ENCODE peak calls at places on chromosomes 11 and 22, in nine cellular contexts. T is naive thymus-derived CD4-positive, alpha-beta T cell; B is Ammon's horn; C is iris pigment epithelial cell; I is T-cell; H is AG08396; D is Peyer's patch; X is NAMALWA; O is effector memory CD4-positive, alpha-beta T cell. W is an unnamed sample.

GRCh38 chr11:134586726-134587125 is 174.7 kb upstream of the B3GAT1 start:
- DNase-seq in O (no peak), X (no peak), I (no peak), C (no peak), H (no peak), B (no peak), T (no peak), D (no peak), W (no peak)

GRCh38 chr11:44861829-44862545 is 88.7 kb downstream of the TP53I11 start:
- DNase-seq in T (no peak), C (peak; percentile 99), O (peak; percentile 66), I (peak; percentile 49), B (peak; percentile 12), X (peak; percentile 7), H (peak; percentile 97), D (peak; percentile 85), W (no peak)

GRCh38 chr11:6542727-6543126 is 45.6 kb downstream of the DNHD1 start:
- DNase-seq in C (no peak), H (no peak), T (no peak), D (no peak), B (no peak), X (no peak), O (no peak), I (no peak), W (no peak)

GRCh38 chr11:35721576-35722341 is 59.2 kb downstream of the TRIM44 start:
- DNase-seq in X (no peak), C (peak; percentile 67), I (no peak), D (no peak), H (no peak), T (no peak), B (peak; percentile 41), O (no peak), W (no peak)

GRCh38 chr22:39960791-39961746 is 872 bp downstream of the TMA7B start:
- DNase-seq in X (no peak), I (peak; percentile 36), T (no peak), B (no peak), C (peak; percentile 100), D (peak; percentile 78), O (peak; percentile 46), H (peak; percentile 55), W (no peak)

GRCh38 chr11:41997860-41998259 is 538.4 kb upstream of the LRRC4C start:
- DNase-seq in I (no peak), C (no peak), T (no peak), D (no peak), H (no peak), X (no peak), B (no peak), O (no peak), W (no peak)

GRCh38 chr22:49297871-49298721 is 529.6 kb downstream of the BRD1 start:
- DNase-seq in B (no peak), C (no peak), D (peak; percentile 29), O (no peak), I (no peak), T (no peak), H (no peak), X (no peak), W (no peak)

GRCh38 chr22:39300198-39300830 is 19.1 kb downstream of the RPL3 start:
- DNase-seq in X (peak; percentile 37), I (no peak), H (no peak), B (peak; percentile 66), D (peak; percentile 75), O (no peak), C (no peak), T (no peak), W (peak; percentile 35)

GRCh38 chr22:26902401-26903029 is 245.1 kb downstream of the MIAT start:
- DNase-seq in C (no peak), X (peak; percentile 3), O (no peak), B (no peak), I (no peak), D (no peak), T (no peak), H (no peak), W (no peak)

GRCh38 chr11:67275606-67276409 is 9.5 kb downstream of the GRK2 start:
- DNase-seq in O (no peak), X (no peak), D (peak; percentile 48), C (no peak), T (peak; percentile 30), B (no peak), I (no peak), H (no peak), W (no peak)

GRCh38 chr11:76203131-76203925 is 3.0 kb downstream of the WNT11 start:
- DNase-seq in B (no peak), H (no peak), X (no peak), D (no peak), C (no peak), T (no peak), I (no peak), O (no peak), W (no peak)

W was measured in amygdala.